ENCODE peak calls at places on chromosomes 11 and 22, in four cellular contexts. S is stomach, Q is A549, N is body of pancreas. J is an unnamed sample. For H3K4me1, the result is how much of the 10 kb centered on the place peaks cover.

GRCh38 chr11:278001-278951 is at the start of gene NLRP6:
- DNase-seq in S (no peak), Q (no peak), N (no peak), J (peak)

GRCh38 chr11:13277719-13278619 is at the start of gene BMAL1:
- DNase-seq in S (peak), Q (peak), N (no peak), J (peak)

GRCh38 chr11:18056561-18057181 is 10.6 kb upstream of the TPH1 start:
- DNase-seq in S (no peak), Q (no peak), N (no peak), J (no peak)

GRCh38 chr22:42565956-42566355 is 12.2 kb downstream of the SERHL2 start:
- DNase-seq in S (no peak), Q (no peak), N (no peak), J (no peak)

GRCh38 chr22:33897621-33897910 is 22.7 kb downstream of the LARGE1 start:
- DNase-seq in S (no peak), Q (no peak), N (no peak), J (no peak)

GRCh38 chr11:110472858-110473257 is 43.1 kb downstream of the FDX1 start:
- DNase-seq in S (no peak), Q (no peak), N (no peak), J (peak)

GRCh38 chr22:40533712-40534378 is 102.7 kb downstream of the MRTFA start:
- DNase-seq in S (no peak), Q (peak), N (no peak), J (peak)

GRCh38 chr11:7612661-7613393 is 60.5 kb downstream of the CYB5R2 start:
- DNase-seq in S (peak), Q (no peak), N (no peak), J (no peak)

GRCh38 chr22:23521442-23522113 is 58.5 kb downstream of the IGLL1 start:
- DNase-seq in S (peak), Q (peak), N (peak), J (peak)

GRCh38 chr11:75155570-75156422 is 4.9 kb downstream of the SLCO2B1 start:
- DNase-seq in S (no peak), Q (no peak), N (no peak), J (peak)

DNA sequence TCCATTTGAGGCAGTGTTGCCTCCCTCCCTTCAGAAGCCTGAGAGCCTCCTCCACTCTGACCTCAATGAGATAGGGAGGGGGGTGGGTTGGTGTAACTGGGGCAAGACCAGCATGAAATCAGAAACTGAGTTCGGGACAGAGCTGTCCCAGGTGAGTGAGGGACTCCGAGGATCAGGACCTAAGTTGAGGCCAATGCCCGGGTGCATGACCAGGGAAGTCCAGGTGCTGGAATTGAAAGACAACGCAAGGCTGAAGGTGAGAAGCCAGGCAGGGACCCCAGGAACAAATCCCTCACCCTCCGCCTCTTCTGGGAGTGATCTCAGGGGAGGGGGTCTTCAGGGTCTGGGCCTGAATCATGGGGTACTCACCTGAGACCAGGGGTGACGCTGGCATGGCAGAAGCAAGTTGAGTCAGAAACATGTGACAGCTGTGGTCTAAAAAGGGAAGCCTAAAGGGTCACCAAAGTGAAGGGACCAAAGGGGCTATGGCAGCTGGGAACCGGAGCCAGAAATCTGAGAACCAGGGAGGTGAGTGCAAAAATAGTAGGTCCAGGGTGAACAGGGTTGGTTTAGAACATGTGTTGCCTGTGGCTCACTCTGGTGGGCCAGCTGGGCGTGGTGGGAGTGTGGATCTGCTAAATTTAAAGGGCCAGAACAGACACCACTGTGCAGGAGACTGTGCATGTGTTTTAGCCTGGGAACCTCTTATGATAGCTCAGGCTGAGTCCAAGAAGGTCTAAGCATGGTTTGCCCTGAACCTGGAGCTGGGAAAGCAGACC is 41.1 kb upstream of the ZBED5 start:
- DNase-seq in S (no peak), Q (no peak), N (no peak), J (no peak)
- H3K4me1 ChIP-seq in S (under half), Q (half or more), N (under half), J (under half)

DNA sequence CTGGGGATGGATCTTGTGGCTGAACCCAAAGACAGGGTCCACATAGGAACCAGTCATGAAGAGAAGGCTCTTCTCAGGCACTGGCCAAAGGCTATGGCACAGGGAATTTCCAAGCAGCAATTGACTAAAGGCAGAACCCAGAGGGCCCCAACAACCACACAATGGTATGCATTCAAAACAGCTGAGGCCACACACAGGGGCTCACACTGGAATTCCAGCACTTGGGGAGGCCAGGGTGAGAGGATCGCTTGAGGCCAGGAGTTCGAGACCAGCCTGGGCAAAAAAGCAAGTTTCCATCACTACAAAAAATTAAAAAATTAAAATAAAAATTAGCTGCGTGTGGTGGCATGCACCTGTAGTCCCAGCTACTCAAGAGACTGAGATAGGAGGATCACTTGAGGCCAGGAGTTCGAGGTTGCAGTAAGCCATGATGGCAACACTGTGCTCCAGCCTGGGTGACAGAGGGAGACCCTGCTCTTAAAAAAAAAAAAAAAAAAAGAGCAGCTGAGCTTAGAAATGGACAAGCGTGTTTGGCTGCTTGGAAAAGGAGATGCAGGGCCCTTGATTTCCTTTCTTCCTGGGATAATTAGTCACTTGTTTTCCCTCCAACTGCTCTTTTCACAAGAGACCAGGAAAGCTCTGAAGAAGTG is 44.6 kb downstream of the MYH9 start:
- DNase-seq in S (no peak), Q (no peak), N (no peak), J (no peak)
- H3K27ac ChIP-seq in S (peak), Q (no peak), N (peak), J (peak)

GRCh38 chr11:57735655-57736298 is 5.5 kb upstream of the SELENOH start:
- DNase-seq in S (no peak), Q (no peak), N (no peak), J (no peak)
- TF ChIP-seq POLR2A in S (no peak), Q (no peak), N (no peak), J (no peak)

DNA sequence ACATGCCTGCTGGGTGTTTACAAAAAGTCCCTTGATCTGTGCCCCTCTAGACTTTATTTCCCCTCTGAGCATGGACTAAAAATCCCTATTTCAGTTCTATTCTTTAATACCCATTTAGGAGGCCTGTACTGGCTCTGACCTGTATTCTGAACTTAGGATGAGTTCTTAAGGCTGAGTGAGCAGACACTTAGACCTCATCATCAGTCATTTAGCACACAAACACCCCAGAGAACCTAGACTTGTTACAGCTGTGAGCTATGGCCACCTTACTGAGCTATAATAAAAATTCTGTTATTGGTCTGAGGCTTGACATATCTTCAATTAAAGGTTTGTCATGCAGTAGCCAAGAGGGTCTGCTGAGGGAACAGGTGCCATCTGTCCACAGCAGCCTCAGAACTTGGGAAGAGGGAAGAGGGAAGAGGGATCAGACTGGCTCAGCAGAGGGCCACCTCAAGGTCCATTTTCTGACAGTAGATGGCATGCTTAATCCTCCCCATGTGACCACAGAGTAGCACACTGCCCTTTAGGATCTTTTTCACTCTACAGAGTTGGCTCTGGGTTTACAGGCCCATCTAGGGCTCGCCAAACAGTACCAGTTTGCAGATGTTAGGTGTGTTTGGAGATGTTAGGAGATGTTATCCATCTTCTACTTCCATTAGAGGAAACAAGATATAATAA is 30.2 kb upstream of the RRM1 start:
- DNase-seq in S (no peak), Q (no peak), N (no peak), J (no peak)
- H3K4me1 ChIP-seq in S (half or more), Q (under half), N (under half), J (under half)

GRCh38 chr11:65884716-65885092 is 3.6 kb downstream of the FIBP start:
- DNase-seq in S (peak), Q (peak), N (peak), J (peak)
- H3K27ac ChIP-seq in S (no peak), Q (no peak), N (no peak), J (no peak)

DNA sequence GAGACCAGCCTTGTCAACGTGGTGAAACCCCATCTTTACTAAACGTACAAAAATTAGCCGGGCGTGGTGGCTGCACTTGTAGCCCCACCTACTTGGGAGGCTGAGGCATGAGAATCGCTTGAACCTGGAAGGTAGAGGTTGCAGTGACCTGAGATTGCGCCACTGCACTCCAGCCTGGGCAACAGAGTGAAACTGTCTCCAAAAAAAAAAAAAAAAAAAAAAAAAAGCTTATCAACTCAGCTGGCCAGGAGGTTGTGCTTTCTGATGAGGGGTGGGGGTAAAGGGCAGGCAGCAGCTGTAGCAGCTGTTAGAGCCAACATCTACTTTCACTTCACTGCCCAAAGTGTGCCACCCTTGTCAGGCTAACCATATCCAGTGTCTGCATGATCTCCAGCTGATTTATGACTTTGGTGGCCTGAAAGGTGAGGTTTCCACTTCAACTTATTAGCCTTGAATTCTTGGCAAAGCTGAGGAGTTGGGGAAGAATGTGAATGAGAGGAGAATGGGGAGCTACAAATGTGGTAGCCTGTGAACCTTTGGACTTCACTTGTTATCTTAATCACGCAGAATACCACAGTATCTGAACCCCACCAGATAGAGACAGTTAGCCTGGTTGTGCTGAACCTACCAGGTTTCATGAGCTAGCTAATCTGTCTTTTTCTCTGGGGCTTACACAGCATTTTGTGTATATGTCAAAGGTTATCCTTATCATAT is 19.6 kb downstream of the RNF121 start:
- DNase-seq in S (peak), Q (no peak), N (peak), J (no peak)
- TF ChIP-seq POLR2A in S (no peak), Q (no peak), N (no peak), J (no peak)